ENCODE peak calls at places on chromosomes 3 and 15, in five cellular contexts. T is stimulated activated CD8-positive, alpha-beta memory T cell treated with anti-CD3 and anti-CD28 coated beads, Interleukin-15, amount 100 ng/mL, for 1 hour; E is progenitor cell of endocrine pancreas; B is NCI-H774; H is T-helper 2 cell. G is an unnamed sample.

GRCh38 chr15:93088981-93089854 is at the start of gene RGMA:
- DNase-seq in T (no peak), E (no peak), B (no peak), H (no peak), G (no peak)

GRCh38 chr15:91302588-91303439 is 202.8 kb downstream of the SV2B start:
- DNase-seq in T (no peak), E (no peak), B (peak), H (peak), G (peak)

GRCh38 chr15:44157679-44158078 is 37.4 kb downstream of the FRMD5 start:
- DNase-seq in T (no peak), E (no peak), B (peak), H (no peak), G (peak)

GRCh38 chr3:154188846-154189245 is 67.7 kb downstream of the ARHGEF26 start:
- DNase-seq in T (no peak), E (no peak), B (no peak), H (no peak), G (no peak)

GRCh38 chr3:12287727-12288465 is 974 bp upstream of the PPARG start:
- DNase-seq in T (no peak), E (peak), B (no peak), H (no peak), G (no peak)

GRCh38 chr3:23664459-23664858 is 141.3 kb upstream of the UBE2E1 start:
- DNase-seq in T (no peak), E (no peak), B (no peak), H (no peak), G (peak)

GRCh38 chr3:179414804-179415203 is 36.5 kb downstream of the GNB4 start:
- DNase-seq in T (no peak), E (no peak), B (no peak), H (no peak), G (no peak)

GRCh38 chr3:5726618-5727017 is 539.1 kb downstream of the EDEM1 start:
- DNase-seq in T (no peak), E (no peak), B (no peak), H (no peak), G (no peak)

GRCh38 chr15:100934735-100935134 is 15.6 kb downstream of the LRRK1 start:
- DNase-seq in T (no peak), E (no peak), B (no peak), H (no peak), G (peak)

GRCh38 chr3:150147776-150148175 is 177.1 kb upstream of the PFN2 start:
- DNase-seq in T (no peak), E (no peak), B (peak), H (no peak), G (peak)

GRCh38 chr3:21486381-21486935 is 264.6 kb downstream of the ZNF385D start:
- DNase-seq in T (no peak), E (no peak), B (no peak), H (no peak), G (no peak)

GRCh38 chr3:45987368-45988099 is 8.1 kb downstream of the FYCO1 start:
- DNase-seq in T (no peak), E (no peak), B (no peak), H (no peak), G (peak)

GRCh38 chr3:122661633-122662032 is 19.0 kb upstream of the PARP14 start:
- DNase-seq in T (no peak), E (no peak), B (no peak), H (no peak), G (peak)

GRCh38 chr3:151318313-151318712 is 1.7 kb upstream of the GPR87 start:
- DNase-seq in T (no peak), E (no peak), B (no peak), H (no peak), G (no peak)

GRCh38 chr3:131075632-131076328 is 49.1 kb downstream of the NEK11 start:
- DNase-seq in T (no peak), E (no peak), B (no peak), H (no peak), G (no peak)

GRCh38 chr3:79491029-79491634 is 276.7 kb downstream of the ROBO1 start:
- DNase-seq in T (no peak), E (no peak), B (no peak), H (no peak), G (no peak)

GRCh38 chr15:33104276-33104675 is 90.2 kb downstream of the FMN1 start:
- DNase-seq in T (no peak), E (no peak), B (no peak), H (peak), G (peak)

GRCh38 chr15:62957130-62957529 is 85.4 kb upstream of the TPM1 start:
- DNase-seq in T (no peak), E (no peak), B (no peak), H (no peak), G (peak)

GRCh38 chr3:159186581-159186980 is 384.7 kb downstream of the MFSD1 start:
- DNase-seq in T (no peak), E (no peak), B (no peak), H (no peak), G (no peak)

GRCh38 chr3:35663471-35663870 is 24.1 kb downstream of the ARPP21 start:
- DNase-seq in T (no peak), E (no peak), B (no peak), H (no peak), G (no peak)

GRCh38 chr3:122660575-122660974 is 20.1 kb upstream of the PARP14 start:
- DNase-seq in T (no peak), E (no peak), B (no peak), H (no peak), G (no peak)

GRCh38 chr3:120033594-120033993 is 60.7 kb downstream of the GSK3B start:
- DNase-seq in T (no peak), E (no peak), B (no peak), H (no peak), G (no peak)

GRCh38 chr3:152400912-152401311 is 132.2 kb downstream of the MBNL1 start:
- DNase-seq in T (no peak), E (no peak), B (no peak), H (no peak), G (peak)

GRCh38 chr3:183313764-183314163 is 60.7 kb downstream of the B3GNT5 start:
- DNase-seq in T (no peak), E (no peak), B (no peak), H (no peak), G (no peak)

GRCh38 chr15:29029651-29030195 is 143.9 kb downstream of the APBA2 start:
- DNase-seq in T (no peak), E (no peak), B (no peak), H (no peak), G (no peak)

GRCh38 chr3:22353126-22353525 is 602.1 kb upstream of the ZNF385D start:
- DNase-seq in T (no peak), E (no peak), B (no peak), H (no peak), G (no peak)

GRCh38 chr15:73338058-73338457 is 30.7 kb downstream of the HCN4 start:
- DNase-seq in T (no peak), E (no peak), B (peak), H (no peak), G (no peak)

GRCh38 chr3:126208182-126208581 is 27.8 kb upstream of the ALDH1L1 start:
- DNase-seq in T (no peak), E (no peak), B (no peak), H (no peak), G (no peak)

GRCh38 chr3:11452988-11453847 is 181.0 kb downstream of the ATG7 start:
- DNase-seq in T (no peak), E (no peak), B (no peak), H (no peak), G (peak)

GRCh38 chr3:144369151-144369879 is 397.7 kb downstream of the DIPK2A start:
- DNase-seq in T (no peak), E (no peak), B (peak), H (no peak), G (peak)

GRCh38 chr3:166425900-166426611 is 588.8 kb upstream of the BCHE start:
- DNase-seq in T (no peak), E (no peak), B (no peak), H (no peak), G (no peak)

G was measured in HT1080.